ENCODE peak calls at places on chromosome 20, in five cellular contexts. K is Caki2, Z is activated B cell treated with CpG ODN at 0.5 μM for 24 hours, G is B cell, X is psoas muscle. I is an unnamed sample.

GRCh38 chr20:10312111-10312510 is 93.5 kb downstream of the SNAP25 start:
- DNase-seq in Z (no peak), K (no peak), G (no peak), X (no peak), I (no peak)

GRCh38 chr20:35618372-35619131 is 2.9 kb downstream of the SPAG4 start:
- DNase-seq in X (no peak), G (peak), K (peak), Z (peak), I (peak)

GRCh38 chr20:47727170-47727880 is 58.0 kb downstream of the SULF2 start:
- DNase-seq in Z (peak), G (peak), X (peak), K (no peak), I (no peak)

GRCh38 chr20:38730989-38731737 is 6.9 kb downstream of the SLC32A1 start:
- DNase-seq in K (peak), G (peak), Z (peak), X (peak), I (peak)

GRCh38 chr20:51446656-51447055 is 95.9 kb downstream of the NFATC2 start:
- DNase-seq in K (peak), X (no peak), G (no peak), Z (no peak), I (peak)

GRCh38 chr20:52305029-52305645 is 113.6 kb upstream of the ZFP64 start:
- DNase-seq in G (no peak), X (no peak), Z (no peak), K (no peak), I (no peak)

GRCh38 chr20:49541733-49542513 is 26.0 kb downstream of the PTGIS start:
- DNase-seq in K (peak), Z (peak), G (peak), X (peak), I (peak)

GRCh38 chr20:14142171-14142570 is 146.9 kb downstream of the MACROD2 start:
- DNase-seq in G (peak), X (no peak), Z (no peak), K (peak), I (peak)

GRCh38 chr20:32476684-32477593 is 108.2 kb downstream of the NOL4L start:
- DNase-seq in Z (no peak), X (peak), K (no peak), G (no peak), I (no peak)

GRCh38 chr20:34896086-34896551 is 19.7 kb downstream of the ACSS2 start:
- DNase-seq in K (no peak), X (no peak), Z (no peak), G (no peak), I (no peak)

GRCh38 chr20:4011226-4011975 is 4.0 kb downstream of the RNF24 start:
- DNase-seq in X (no peak), Z (no peak), G (no peak), K (peak), I (no peak)

GRCh38 chr20:42082611-42083010 is 464.4 kb upstream of the CHD6 start:
- DNase-seq in K (peak), G (no peak), X (peak), Z (no peak), I (no peak)

GRCh38 chr20:61576372-61576771 is 324.3 kb downstream of the CDH4 start:
- DNase-seq in X (no peak), Z (no peak), K (no peak), G (no peak), I (no peak)

GRCh38 chr20:51258582-51259175 is 235.8 kb upstream of the KCNG1 start:
- DNase-seq in X (no peak), K (peak), Z (no peak), G (no peak), I (no peak)

GRCh38 chr20:34954905-34955231 is 738 bp downstream of the GSS start:
- DNase-seq in X (peak), K (no peak), Z (no peak), G (no peak), I (no peak)

GRCh38 chr20:34058831-34059230 is 53.2 kb downstream of the EIF2S2 start:
- DNase-seq in Z (no peak), X (no peak), G (peak), K (peak), I (no peak)

GRCh38 chr20:2690213-2690612 is 2.4 kb upstream of the EBF4 start:
- DNase-seq in G (no peak), X (no peak), K (no peak), Z (no peak), I (no peak)

GRCh38 chr20:13567663-13568062 is 71.1 kb downstream of the TASP1 start:
- DNase-seq in K (no peak), X (peak), Z (no peak), G (no peak), I (no peak)

GRCh38 chr20:22526512-22527012 is 57.8 kb downstream of the FOXA2 start:
- DNase-seq in K (no peak), X (no peak), G (no peak), Z (no peak), I (no peak)

GRCh38 chr20:45890077-45890996 is 671 bp downstream of the NEURL2 start:
- DNase-seq in Z (peak), K (no peak), X (peak), G (peak), I (peak)

GRCh38 chr20:58784321-58785074 is 66.2 kb downstream of the GNAS-AS1 start:
- DNase-seq in Z (no peak), G (no peak), X (no peak), K (no peak), I (no peak)

GRCh38 chr20:45970646-45971424 is 1.2 kb downstream of the ZNF335 start:
- DNase-seq in G (no peak), K (no peak), X (no peak), Z (no peak), I (peak)

GRCh38 chr20:48476854-48477253 is 350.9 kb downstream of the PREX1 start:
- DNase-seq in K (no peak), X (no peak), Z (no peak), G (no peak), I (no peak)

GRCh38 chr20:34861386-34862084 is 11.1 kb downstream of the GGT7 start:
- DNase-seq in X (peak), K (no peak), Z (no peak), G (no peak), I (no peak)

GRCh38 chr20:24964518-24964838 is 15.4 kb downstream of the CST7 start:
- DNase-seq in K (no peak), G (no peak), X (no peak), Z (no peak), I (no peak)

GRCh38 chr20:15342987-15343639 is 1005.7 kb upstream of the FLRT3 start:
- DNase-seq in Z (no peak), K (no peak), X (peak), G (no peak), I (no peak)